ENCODE peak calls at places on chromosomes 6 and 20, in six cellular contexts. Y is lower lobe of right lung, L is esophagus squamous epithelium, R is prostate gland, H is HCT116, M is body of pancreas. V is an unnamed sample.

GRCh38 chr20:8244637-8245036 is 112.6 kb downstream of the PLCB1 start:
- DNase-seq in Y (no peak), M (peak; percentile 37), R (peak; percentile 39), H (no peak), L (no peak), V (no peak)

GRCh38 chr6:149545754-149546471 is at the start of gene PPIL4:
- DNase-seq in H (peak; percentile 87), R (peak; percentile 93), M (peak; percentile 96), L (peak; percentile 86), Y (peak; percentile 99), V (peak; percentile 87)

GRCh38 chr6:125869427-125869826 is 78.7 kb downstream of the NCOA7 start:
- DNase-seq in Y (no peak), M (peak; percentile 31), L (no peak), H (no peak), R (no peak), V (no peak)

GRCh38 chr6:82862543-82862942 is 203.1 kb downstream of the UBE3D start:
- DNase-seq in H (peak; percentile 35), Y (no peak), M (no peak), L (no peak), R (no peak), V (no peak)

GRCh38 chr6:43292763-43293318 is 5.2 kb upstream of the SLC22A7 start:
- DNase-seq in M (no peak), L (no peak), H (no peak), Y (no peak), R (no peak), V (no peak)

GRCh38 chr6:52661551-52661950 is 9.4 kb upstream of the TMEM14A start:
- DNase-seq in M (no peak), Y (no peak), H (no peak), L (no peak), R (no peak), V (no peak)

GRCh38 chr6:103167345-103167744 is 1692.4 kb downstream of the HACE1 start:
- DNase-seq in M (no peak), Y (no peak), R (no peak), L (no peak), H (no peak), V (no peak)

GRCh38 chr20:24628985-24629384 is 159.6 kb downstream of the SYNDIG1 start:
- DNase-seq in L (no peak), R (no peak), M (no peak), H (no peak), Y (no peak), V (peak; percentile 45)

GRCh38 chr6:5567352-5567751 is 306.0 kb downstream of the FARS2 start:
- DNase-seq in Y (no peak), H (no peak), L (no peak), M (no peak), R (no peak), V (no peak)

GRCh38 chr6:16760536-16761468 is at the start of gene ATXN1:
- DNase-seq in H (no peak), L (no peak), M (peak; percentile 67), R (peak; percentile 58), Y (peak; percentile 74), V (peak; percentile 83)

GRCh38 chr20:41047975-41048305 is 19.3 kb downstream of the TOP1 start:
- DNase-seq in M (no peak), Y (no peak), L (no peak), H (no peak), R (no peak), V (no peak)

GRCh38 chr6:75076009-75076408 is 129.8 kb downstream of the COL12A1 start:
- DNase-seq in H (no peak), L (no peak), Y (no peak), R (no peak), M (no peak), V (no peak)

GRCh38 chr20:43949741-43950618 is 35.3 kb downstream of the TOX2 start:
- DNase-seq in M (peak; percentile 21), R (no peak), H (no peak), L (peak; percentile 20), Y (peak; percentile 66), V (no peak)

GRCh38 chr6:75368151-75368779 is 83.7 kb upstream of the TMEM30A start:
- DNase-seq in L (no peak), H (peak; percentile 42), M (peak; percentile 58), R (no peak), Y (peak; percentile 58), V (no peak)

GRCh38 chr20:14716251-14716650 is 378.8 kb upstream of the FLRT3 start:
- DNase-seq in Y (no peak), M (no peak), R (no peak), L (no peak), H (no peak), V (no peak)

GRCh38 chr6:157650261-157650640 is 172.8 kb upstream of the SNX9 start:
- DNase-seq in H (no peak), L (no peak), M (peak; percentile 28), R (no peak), Y (no peak), V (no peak)

DNA sequence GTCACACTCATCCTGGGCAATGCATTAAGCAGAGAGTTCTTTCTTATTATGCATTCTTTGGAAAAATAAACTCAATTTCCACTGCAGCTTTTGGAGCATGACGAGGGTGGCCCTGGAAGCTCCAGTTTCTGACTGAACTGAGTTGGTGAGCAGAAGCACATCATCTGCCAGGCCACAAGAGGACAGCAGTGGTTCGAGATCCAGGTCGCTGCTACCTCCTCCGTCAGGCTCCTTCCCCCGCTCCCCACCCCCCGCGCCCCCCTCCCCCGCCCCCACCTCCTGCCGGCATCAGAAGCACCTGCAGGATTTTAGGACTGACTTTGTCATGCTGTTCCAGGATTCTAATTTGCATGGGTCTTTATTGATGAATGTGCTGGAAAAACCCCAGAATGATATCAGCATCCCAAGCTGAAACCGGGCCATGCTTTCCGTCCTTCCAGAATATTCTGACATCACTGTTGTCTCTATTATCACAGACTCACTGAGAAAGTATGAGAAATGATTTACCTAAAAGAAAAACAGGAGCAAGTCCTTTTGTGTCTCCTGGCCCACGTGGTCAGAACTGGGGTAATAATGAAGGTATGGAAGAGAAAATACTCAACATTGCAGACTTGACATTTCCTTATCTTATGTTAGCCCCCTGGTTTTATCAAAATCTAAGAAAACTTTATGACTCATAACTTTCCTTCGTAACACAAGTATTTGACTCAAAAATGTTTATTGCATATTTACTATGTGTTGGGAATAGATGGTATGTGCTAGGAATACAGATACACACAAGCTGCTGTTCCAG is 220.1 kb upstream of the EXOC2 start:
- DNase-seq in Y (no peak), H (peak; percentile 22), M (peak; percentile 74), L (no peak), R (peak; percentile 56), V (no peak)
- TF ChIP-seq CTCF in Y (peak; percentile 29), H (peak; percentile 61), M (peak; percentile 41), L (peak; percentile 50), R (no peak), V (no peak)

GRCh38 chr6:31831350-31832215 is 4.0 kb downstream of the HSPA1B start:
- DNase-seq in M (no peak), H (no peak), L (no peak), R (no peak), Y (peak; percentile 37), V (no peak)
- H3K27ac ChIP-seq in M (peak overlapping the region; percentile 83), H (peak overlapping the region; percentile 46), L (peak overlapping the region; percentile 56), R (peak overlapping the region; percentile 97), Y (peak overlapping the region; percentile 96), V (no peak overlapping the region)

GRCh38 chr6:22770042-22770441 is 200.7 kb downstream of the HDGFL1 start:
- DNase-seq in M (no peak), L (no peak), R (no peak), H (no peak), Y (no peak), V (no peak)
- H3K9me3 ChIP-seq in M (no peaks in the 10 kb centered on the region), L (no peaks in the 10 kb centered on the region), R (no peaks in the 10 kb centered on the region), H (no peaks in the 10 kb centered on the region), Y (no peaks in the 10 kb centered on the region), V (no peaks in the 10 kb centered on the region)

GRCh38 chr6:169701218-169701952 is 444 bp downstream of the WDR27 start:
- DNase-seq in Y (no peak), M (no peak), L (no peak), R (peak; percentile 12), H (no peak), V (no peak)
- TF ChIP-seq CTCF in Y (no peak), M (no peak), L (no peak), R (no peak), H (no peak), V (no peak)

GRCh38 chr20:1805161-1805581 is 90.0 kb upstream of the SIRPA start:
- DNase-seq in H (no peak), Y (no peak), L (no peak), R (no peak), M (no peak), V (no peak)

GRCh38 chr20:1808101-1808500 is 87.1 kb upstream of the SIRPA start:
- DNase-seq in R (no peak), H (no peak), M (no peak), Y (no peak), L (no peak), V (no peak)

GRCh38 chr20:1805816-1806215 is 89.4 kb upstream of the SIRPA start:
- DNase-seq in Y (no peak), H (no peak), L (no peak), R (no peak), M (no peak), V (no peak)

GRCh38 chr20:1807394-1807793 is 87.8 kb upstream of the SIRPA start:
- DNase-seq in R (no peak), Y (no peak), M (no peak), H (no peak), L (no peak), V (no peak)

GRCh38 chr20:1806456-1806855 is 88.8 kb upstream of the SIRPA start:
- DNase-seq in R (no peak), Y (no peak), H (no peak), L (no peak), M (no peak), V (no peak)
- H3K27ac ChIP-seq in R (peak overlapping the region; percentile 10), Y (no peak overlapping the region), H (no peak overlapping the region), L (no peak overlapping the region), M (no peak overlapping the region), V (no peak overlapping the region)

GRCh38 chr20:31475472-31476312 is 604 bp downstream of the REM1 start:
- DNase-seq in Y (no peak), M (no peak), H (no peak), R (no peak), L (no peak), V (no peak)

GRCh38 chr20:31475032-31475431 is at the start of the genes DEFB124 and REM1:
- DNase-seq in M (peak; percentile 16), Y (peak; percentile 50), R (no peak), H (no peak), L (no peak), V (peak; percentile 77)

GRCh38 chr20:31474097-31474436 is 860 bp downstream of the DEFB124 start:
- DNase-seq in M (no peak), Y (no peak), R (no peak), L (no peak), H (no peak), V (no peak)

GRCh38 chr20:31476648-31477220 is 1.6 kb downstream of the REM1 start:
- DNase-seq in Y (no peak), M (no peak), R (no peak), H (no peak), L (no peak), V (no peak)

GRCh38 chr20:31476313-31476623 is 1.2 kb downstream of the REM1 start:
- DNase-seq in H (no peak), L (no peak), R (no peak), Y (no peak), M (no peak), V (no peak)
- H3K9me3 ChIP-seq in H (no peaks in the 10 kb centered on the region), L (no peaks in the 10 kb centered on the region), R (no peaks in the 10 kb centered on the region), Y (no peaks in the 10 kb centered on the region), M (no peaks in the 10 kb centered on the region), V (no peaks in the 10 kb centered on the region)